ENCODE peak calls at places on chromosomes 3 and 15, in eight cellular contexts. K is RWPE1; L is AG20443; Y is ACHN; U is activated CD4-positive, alpha-beta T cell treated with anti-CD3 and anti-CD28 coated beads, Interleukin-2, amount 50 U/mL, for 4 hours; R is GM23338; O is HepG2; Q is stimulated activated CD8-positive, alpha-beta memory T cell treated with anti-CD3 and anti-CD28 coated beads, Interleukin-7, amount 100 ng/mL, for 1 hour. A is an unnamed sample.

GRCh38 chr3:16419640-16420039 is 93.9 kb downstream of the RFTN1 start:
- DNase-seq in K (no peak), R (no peak), Y (peak), L (peak), O (no peak), U (no peak), Q (no peak), A (no peak)

GRCh38 chr15:62453979-62454378 is 288.9 kb upstream of the C2CD4B start:
- DNase-seq in R (no peak), Q (no peak), L (peak), Y (no peak), O (no peak), U (no peak), K (peak), A (no peak)

GRCh38 chr3:183430325-183430957 is 2.0 kb upstream of the MCF2L2 start:
- DNase-seq in K (no peak), L (no peak), Y (no peak), Q (no peak), U (no peak), O (no peak), R (no peak), A (no peak)

GRCh38 chr3:186772886-186773417 is 10.4 kb upstream of the EIF4A2 start:
- DNase-seq in U (peak), K (no peak), L (peak), Y (no peak), Q (peak), R (peak), O (no peak), A (peak)

GRCh38 chr15:59307164-59307535 is 65.5 kb downstream of the MYO1E start:
- DNase-seq in L (no peak), K (no peak), Q (no peak), O (no peak), U (no peak), Y (no peak), R (no peak), A (no peak)

GRCh38 chr3:129033619-129034321 is 26.8 kb upstream of the GP9 start:
- DNase-seq in O (no peak), R (no peak), Y (no peak), U (no peak), L (no peak), Q (no peak), K (no peak), A (no peak)

GRCh38 chr3:184568918-184569829 is 7.6 kb downstream of the EPHB3 start:
- DNase-seq in U (no peak), Y (peak), R (peak), Q (no peak), O (no peak), K (peak), L (peak), A (peak)

GRCh38 chr3:197427013-197427412 is 128.6 kb upstream of the DLG1 start:
- DNase-seq in Y (no peak), R (no peak), O (no peak), K (no peak), L (no peak), U (no peak), Q (no peak), A (no peak)

GRCh38 chr3:175546115-175546514 is 687.0 kb downstream of the NAALADL2 start:
- DNase-seq in R (no peak), L (no peak), O (no peak), Q (no peak), U (no peak), K (no peak), Y (no peak), A (no peak)

GRCh38 chr15:67945131-67945530 is 105.3 kb upstream of the RNU6-1 start:
- DNase-seq in K (no peak), L (no peak), O (no peak), U (no peak), Q (no peak), Y (no peak), R (no peak), A (no peak)

GRCh38 chr3:173711619-173712018 is 314.1 kb downstream of the NLGN1 start:
- DNase-seq in U (no peak), R (no peak), O (no peak), K (peak), Y (peak), Q (no peak), L (no peak), A (no peak)

GRCh38 chr3:175392653-175393052 is 533.5 kb downstream of the NAALADL2 start:
- DNase-seq in O (no peak), R (no peak), K (no peak), Q (no peak), L (peak), Y (no peak), U (no peak), A (no peak)

GRCh38 chr15:67845974-67846373 is 6.1 kb upstream of the RNU6-1 start:
- DNase-seq in Q (no peak), K (no peak), U (no peak), O (no peak), R (no peak), L (no peak), Y (no peak), A (no peak)

GRCh38 chr3:184335661-184336483 is 1.5 kb upstream of the FAM131A start:
- DNase-seq in Q (peak), R (peak), K (peak), Y (peak), L (peak), U (peak), O (peak), A (peak)

GRCh38 chr15:29449136-29449535 is 179.5 kb upstream of the NSMCE3 start:
- DNase-seq in Q (no peak), L (no peak), K (no peak), O (no peak), U (no peak), Y (peak), R (peak), A (no peak)

GRCh38 chr3:29335921-29336320 is 55.0 kb downstream of the RBMS3 start:
- DNase-seq in Q (no peak), L (no peak), Y (no peak), K (no peak), O (no peak), U (no peak), R (no peak), A (no peak)

GRCh38 chr3:20811631-20812030 is 625.6 kb upstream of the SGO1 start:
- DNase-seq in L (peak), O (no peak), K (no peak), Q (no peak), U (no peak), Y (no peak), R (no peak), A (no peak)

GRCh38 chr3:58392191-58392590 is 41.4 kb downstream of the PDHB start:
- DNase-seq in K (no peak), Y (no peak), R (no peak), Q (no peak), L (no peak), O (peak), U (no peak), A (no peak)

GRCh38 chr3:123792473-123793201 is 91.5 kb downstream of the MYLK start:
- DNase-seq in K (peak), L (no peak), U (no peak), O (no peak), R (no peak), Y (no peak), Q (no peak), A (no peak)

GRCh38 chr3:105367406-105368213 is 901 bp downstream of the ALCAM start:
- DNase-seq in U (peak), O (peak), K (peak), Q (no peak), Y (peak), R (peak), L (peak), A (peak)

GRCh38 chr3:104805508-104805907 is 561.2 kb upstream of the ALCAM start:
- DNase-seq in Q (no peak), K (no peak), L (no peak), O (no peak), R (no peak), U (no peak), Y (no peak), A (no peak)

GRCh38 chr15:70703483-70703882 is 59.9 kb downstream of the UACA start:
- DNase-seq in K (no peak), Y (peak), O (no peak), Q (no peak), R (peak), U (no peak), L (peak), A (no peak)

GRCh38 chr3:190120161-190121060 is at the start of gene P3H2:
- DNase-seq in L (peak), R (peak), Q (no peak), K (peak), U (no peak), O (peak), Y (peak), A (peak)

GRCh38 chr3:127792664-127793292 is 29.5 kb downstream of the MGLL start:
- DNase-seq in U (no peak), L (peak), R (no peak), K (peak), Q (no peak), O (no peak), Y (peak), A (peak)

GRCh38 chr3:14844386-14845170 is 25.8 kb downstream of the FGD5 start:
- DNase-seq in Q (no peak), O (no peak), L (no peak), Y (no peak), K (no peak), U (no peak), R (no peak), A (no peak)

GRCh38 chr3:171420667-171421066 is 39.5 kb downstream of the TNIK start:
- DNase-seq in O (no peak), Q (no peak), Y (no peak), L (no peak), R (no peak), U (no peak), K (no peak), A (no peak)

GRCh38 chr3:40333416-40333815 is 23.9 kb downstream of the EIF1B start:
- DNase-seq in K (no peak), Q (no peak), L (no peak), Y (no peak), O (no peak), R (no peak), U (no peak), A (no peak)

GRCh38 chr15:60009124-60009523 is 5.0 kb downstream of the FOXB1 start:
- DNase-seq in U (no peak), R (peak), L (no peak), K (no peak), O (no peak), Y (no peak), Q (no peak), A (no peak)